ENCODE peak calls at places on chromosome 7, in eight cellular contexts. D, Y, Z, K, S, F, B and X are unnamed samples. For H3K4me1, the result is how much of the 10 kb centered on the place peaks cover.

GRCh38 chr7:1946461-1947450 is 276.7 kb downstream of the ELFN1 start:
- DNase-seq in Z (no peak), K (no peak), F (no peak), S (no peak), B (peak), Y (no peak), D (no peak), X (no peak)

GRCh38 chr7:31890751-31891150 is 179.5 kb downstream of the PDE1C start:
- DNase-seq in Z (no peak), K (no peak), F (no peak), Y (no peak), B (no peak), S (no peak), D (no peak), X (no peak)

GRCh38 chr7:106566174-106566573 is 94.8 kb downstream of the CCDC71L start:
- DNase-seq in Y (no peak), S (no peak), B (no peak), D (no peak), K (no peak), F (no peak), Z (no peak), X (no peak)

GRCh38 chr7:318476-319266 is 28.7 kb downstream of the FOXL3 start:
- DNase-seq in K (peak), S (no peak), D (no peak), B (peak), F (peak), Z (no peak), Y (no peak), X (no peak)

GRCh38 chr7:79789584-79790345 is 336.3 kb upstream of the MAGI2 start:
- DNase-seq in B (no peak), F (no peak), S (peak), Y (no peak), D (no peak), Z (no peak), K (no peak), X (no peak)

GRCh38 chr7:132783824-132784223 is 207.6 kb upstream of the PLXNA4 start:
- DNase-seq in K (no peak), D (no peak), Z (no peak), B (no peak), S (peak), F (no peak), Y (no peak), X (no peak)

GRCh38 chr7:26284995-26285632 is 6.5 kb upstream of the SNX10 start:
- DNase-seq in K (no peak), B (no peak), S (no peak), Z (no peak), D (no peak), Y (no peak), F (no peak), X (no peak)

GRCh38 chr7:159138508-159138907 is 6.2 kb downstream of the VIPR2 start:
- DNase-seq in F (no peak), K (peak), S (no peak), Z (no peak), D (no peak), B (no peak), Y (no peak), X (no peak)

GRCh38 chr7:117385340-117386124 is 41.8 kb downstream of the ASZ1 start:
- DNase-seq in Z (peak), Y (no peak), K (no peak), B (no peak), S (peak), F (no peak), D (no peak), X (no peak)

GRCh38 chr7:98102170-98102569 is 4.5 kb upstream of the LMTK2 start:
- DNase-seq in D (no peak), Z (no peak), B (no peak), F (no peak), Y (no peak), K (no peak), S (no peak), X (no peak)

GRCh38 chr7:98930921-98931320 is 52.6 kb downstream of the TRRAP start:
- DNase-seq in Y (no peak), S (peak), Z (no peak), K (no peak), F (no peak), D (peak), B (no peak), X (no peak)

GRCh38 chr7:109126404-109127050 is 556.9 kb downstream of the DNAJB9 start:
- DNase-seq in S (no peak), F (no peak), K (no peak), Z (no peak), D (no peak), Y (no peak), B (no peak), X (no peak)

GRCh38 chr7:80047856-80048459 is 86.7 kb upstream of the GNAI1 start:
- DNase-seq in Z (no peak), D (no peak), F (no peak), B (no peak), K (no peak), Y (no peak), S (peak), X (no peak)

GRCh38 chr7:4052126-4052525 is 630.0 kb upstream of the FOXK1 start:
- DNase-seq in S (no peak), K (no peak), Z (no peak), D (no peak), Y (peak), B (no peak), F (no peak), X (no peak)

GRCh38 chr7:55439627-55440026 is 74.5 kb downstream of the LANCL2 start:
- DNase-seq in Z (no peak), B (no peak), D (no peak), Y (no peak), K (no peak), F (no peak), S (peak), X (no peak)

GRCh38 chr7:64686493-64687184 is 20.7 kb downstream of the ZNF107 start:
- DNase-seq in K (no peak), D (no peak), Z (no peak), F (no peak), S (no peak), B (no peak), Y (no peak), X (no peak)

GRCh38 chr7:12162420-12163113 is 48.5 kb upstream of the TMEM106B start:
- DNase-seq in Y (no peak), F (no peak), K (no peak), B (no peak), Z (no peak), D (no peak), S (peak), X (no peak)

GRCh38 chr7:100353685-100354330 is 4.1 kb upstream of the PILRB start:
- DNase-seq in Z (no peak), B (no peak), S (no peak), F (no peak), K (no peak), D (no peak), Y (no peak), X (no peak)

GRCh38 chr7:98286093-98286525 is 4.6 kb downstream of the BRI3 start:
- DNase-seq in Z (peak), B (peak), F (peak), S (peak), Y (peak), K (peak), D (no peak), X (peak)

GRCh38 chr7:120412665-120413064 is 139.7 kb downstream of the KCND2 start:
- DNase-seq in D (no peak), K (no peak), S (no peak), Y (no peak), Z (no peak), B (no peak), F (no peak), X (no peak)

GRCh38 chr7:100093054-100093453 is 4.3 kb downstream of the COPS6 start:
- DNase-seq in Y (no peak), B (no peak), F (no peak), Z (no peak), S (no peak), K (no peak), D (no peak), X (no peak)

GRCh38 chr7:19178595-19178994 is 33.4 kb upstream of the FERD3L start:
- DNase-seq in B (no peak), F (no peak), D (no peak), K (no peak), Y (no peak), S (no peak), Z (no peak), X (no peak)

GRCh38 chr7:34281260-34281659 is 375.9 kb downstream of the BMPER start:
- DNase-seq in Y (no peak), S (no peak), F (no peak), D (no peak), Z (no peak), K (no peak), B (no peak), X (no peak)

GRCh38 chr7:129906700-129907099 is 46.1 kb downstream of the UBE2H start:
- DNase-seq in K (no peak), D (no peak), B (no peak), Z (peak), F (no peak), Y (no peak), S (no peak), X (no peak)
- H3K4me3 ChIP-seq in K (no peak), D (peak), B (no peak), Z (no peak), F (no peak), Y (no peak), S (no peak), X (no peak)

GRCh38 chr7:123744416-123744815 is 4.4 kb downstream of the WASL start:
- DNase-seq in Y (no peak), Z (no peak), D (no peak), B (no peak), K (no peak), S (no peak), F (no peak), X (no peak)
- H3K4me1 ChIP-seq in Y (under half), Z (under half), D (under half), B (under half), K (under half), S (under half), F (under half), X (half or more)

GRCh38 chr7:84145892-84146291 is 48.7 kb downstream of the SEMA3A start:
- DNase-seq in B (no peak), K (no peak), S (no peak), F (no peak), Z (no peak), D (no peak), Y (no peak), X (no peak)
- H3K4me3 ChIP-seq in B (no peak), K (no peak), S (peak), F (no peak), Z (no peak), D (no peak), Y (no peak), X (no peak)

GRCh38 chr7:37430126-37430525 is 18.5 kb downstream of the ELMO1 start:
- DNase-seq in K (no peak), Z (no peak), Y (no peak), F (no peak), D (no peak), B (no peak), S (no peak), X (no peak)

GRCh38 chr7:37430644-37431043 is 18.0 kb downstream of the ELMO1 start:
- DNase-seq in S (no peak), D (no peak), Y (no peak), B (no peak), Z (no peak), F (no peak), K (no peak), X (no peak)

GRCh38 chr7:37428681-37429434 is 19.8 kb downstream of the ELMO1 start:
- DNase-seq in K (no peak), Z (no peak), Y (no peak), S (no peak), F (no peak), D (no peak), B (no peak), X (no peak)

GRCh38 chr7:37431413-37431812 is 17.3 kb downstream of the ELMO1 start:
- DNase-seq in Z (no peak), B (no peak), Y (no peak), D (no peak), K (no peak), F (no peak), S (no peak), X (no peak)

DNA sequence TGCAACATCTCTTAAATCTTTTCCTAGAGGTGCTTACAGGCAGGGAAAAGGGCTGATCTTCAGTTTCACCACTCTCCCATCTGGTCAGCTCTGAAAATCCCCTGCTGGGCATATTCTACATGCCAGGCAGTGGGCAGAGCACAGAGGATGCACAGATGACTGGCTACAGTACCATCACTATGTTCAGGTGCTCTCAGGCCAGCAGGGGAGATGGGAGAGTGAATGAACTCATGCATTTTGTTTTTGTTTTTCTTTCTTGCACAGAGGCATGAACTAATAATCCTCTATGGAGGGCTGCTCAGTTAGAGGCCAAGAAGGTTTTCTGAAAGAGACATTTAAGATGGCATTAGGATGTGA is 19.3 kb downstream of the ELMO1 start:
- DNase-seq in D (no peak), Y (no peak), Z (no peak), K (no peak), F (no peak), S (no peak), B (no peak), X (no peak)
- H3K4me1 ChIP-seq in D (under half), Y (under half), Z (under half), K (under half), F (under half), S (under half), B (under half), X (under half)

DNA sequence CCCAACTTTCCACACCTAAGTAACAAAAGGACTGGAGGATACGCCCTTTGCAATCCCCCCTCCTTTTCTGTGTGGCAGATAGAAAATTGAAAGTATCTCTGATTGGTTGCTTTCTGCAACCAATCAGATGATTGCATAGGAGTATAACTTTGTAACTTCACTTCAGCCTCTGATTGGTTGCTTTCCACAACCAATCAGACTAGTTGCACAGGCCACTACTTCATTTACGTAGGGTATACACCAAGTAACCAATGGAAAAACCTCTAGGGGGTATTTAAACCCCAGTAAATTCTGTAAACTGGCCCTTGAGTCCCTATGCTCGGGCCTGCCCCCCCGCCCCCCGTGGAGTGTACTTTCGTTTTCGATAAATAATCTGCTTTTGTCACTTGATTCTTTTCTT is 1080.4 kb downstream of the CNTNAP2 start:
- DNase-seq in K (no peak), F (no peak), Y (no peak), Z (no peak), D (no peak), S (no peak), B (no peak), X (no peak)
- H3K4me3 ChIP-seq in K (no peak), F (no peak), Y (no peak), Z (no peak), D (no peak), S (no peak), B (no peak), X (no peak)